ENCODE peak calls at places on chromosomes 13 and 19, in nine cellular contexts. G is ovary, Y is left ventricle myocardium inferior, M is tibial artery, W is colonic mucosa, J is fibroblast of lung, P is AG04450, S is NB4, V is IMR-90. F is an unnamed sample.

GRCh38 chr13:67204731-67205130 is 25.4 kb downstream of the PCDH9 start:
- DNase-seq in M (no peak), P (no peak), J (peak), V (no peak), W (no peak), S (no peak), G (no peak), Y (no peak), F (no peak)

GRCh38 chr19:14770944-14771839 is 7.2 kb downstream of the ADGRE2 start:
- DNase-seq in J (no peak), G (no peak), W (no peak), P (no peak), Y (no peak), V (no peak), M (no peak), S (peak), F (no peak)

GRCh38 chr13:44758595-44759221 is 182.6 kb upstream of the TSC22D1 start:
- DNase-seq in G (no peak), W (peak), M (no peak), Y (no peak), P (peak), S (no peak), J (peak), V (peak), F (peak)

GRCh38 chr13:110916671-110917142 is 1.8 kb upstream of the ANKRD10 start:
- DNase-seq in M (no peak), P (no peak), V (peak), G (no peak), W (no peak), J (peak), Y (no peak), S (no peak), F (peak)

GRCh38 chr19:3771033-3771905 is 759 bp downstream of the RAX2 start:
- DNase-seq in V (no peak), Y (no peak), W (no peak), S (no peak), J (no peak), P (no peak), M (no peak), G (no peak), F (no peak)

GRCh38 chr13:114019367-114019766 is 45.5 kb upstream of the C13orf46 start:
- DNase-seq in G (no peak), P (no peak), Y (no peak), S (peak), W (no peak), J (no peak), V (no peak), M (no peak), F (no peak)

GRCh38 chr19:679418-680286 is 3.5 kb downstream of the FSTL3 start:
- DNase-seq in M (peak), V (peak), J (peak), Y (peak), G (peak), W (peak), S (peak), P (peak), F (peak)

GRCh38 chr19:623974-624373 is 9.4 kb downstream of the POLRMT start:
- DNase-seq in P (peak), V (peak), G (no peak), W (no peak), S (no peak), M (no peak), J (peak), Y (no peak), F (peak)

GRCh38 chr19:3178377-3178972 is at the start of gene S1PR4:
- DNase-seq in Y (no peak), P (no peak), S (peak), M (no peak), J (no peak), W (no peak), G (peak), V (no peak), F (no peak)

GRCh38 chr13:91142572-91142971 is 204.9 kb upstream of the MIR17HG start:
- DNase-seq in Y (no peak), M (no peak), P (no peak), J (peak), G (no peak), V (peak), W (no peak), S (no peak), F (peak)

GRCh38 chr13:46992383-46992952 is 95.6 kb upstream of the HTR2A start:
- DNase-seq in M (no peak), G (no peak), S (peak), W (no peak), V (no peak), Y (no peak), J (peak), P (no peak), F (no peak)

GRCh38 chr19:46297700-46298476 is 1.0 kb downstream of the HIF3A start:
- DNase-seq in V (no peak), S (no peak), M (peak), P (no peak), G (peak), J (no peak), W (peak), Y (peak), F (peak)

GRCh38 chr13:65605386-65605785 is 1624.8 kb downstream of the PCDH9 start:
- DNase-seq in G (no peak), S (no peak), P (no peak), M (no peak), Y (no peak), J (no peak), V (peak), W (no peak), F (no peak)

GRCh38 chr19:58409010-58409790 is 751 bp downstream of the ZNF584 start:
- DNase-seq in J (no peak), G (peak), W (no peak), V (peak), S (peak), P (no peak), M (no peak), Y (no peak), F (no peak)

GRCh38 chr19:32580901-32581703 is at the start of gene PDCD5:
- DNase-seq in M (peak), V (peak), G (peak), J (peak), P (peak), Y (peak), W (peak), S (peak), F (peak)

GRCh38 chr13:52459668-52460067 is 4.4 kb downstream of the CKAP2 start:
- DNase-seq in Y (no peak), S (no peak), J (peak), P (peak), M (no peak), W (no peak), G (no peak), V (peak), F (peak)

GRCh38 chr19:33064778-33065550 is at the start of gene RHPN2:
- DNase-seq in M (no peak), P (no peak), V (peak), J (peak), W (peak), G (peak), Y (peak), S (peak), F (peak)

GRCh38 chr13:24699541-24699940 is 19.3 kb downstream of the ATP12A start:
- DNase-seq in G (no peak), V (no peak), P (no peak), W (no peak), Y (no peak), J (no peak), S (no peak), M (no peak), F (no peak)

GRCh38 chr19:9836021-9836420 is 903 bp downstream of the PIN1 start:
- DNase-seq in S (peak), P (no peak), W (no peak), J (peak), Y (no peak), M (no peak), V (peak), G (no peak), F (peak)

GRCh38 chr19:8107301-8107903 is 42.0 kb downstream of the FBN3 start:
- DNase-seq in J (no peak), G (no peak), S (no peak), M (no peak), Y (no peak), W (no peak), P (no peak), V (no peak), F (no peak)

GRCh38 chr19:48815870-48816501 is 5.2 kb upstream of the BCAT2 start:
- DNase-seq in S (no peak), M (no peak), J (peak), V (peak), Y (no peak), P (no peak), G (no peak), W (no peak), F (no peak)

GRCh38 chr13:36543671-36544070 is 111.4 kb downstream of the CCNA1 start:
- DNase-seq in V (no peak), W (no peak), P (no peak), G (no peak), Y (no peak), M (no peak), J (no peak), S (no peak), F (no peak)

GRCh38 chr13:102402292-102402691 is 444 bp upstream of the FGF14 start:
- DNase-seq in M (peak), S (no peak), J (peak), Y (peak), W (no peak), G (no peak), P (no peak), V (peak), F (peak)

GRCh38 chr13:33045829-33046592 is 29.8 kb downstream of the KL start:
- DNase-seq in S (no peak), M (no peak), W (no peak), G (no peak), V (no peak), J (no peak), Y (no peak), P (no peak), F (no peak)

GRCh38 chr19:13089139-13089856 is 13.4 kb downstream of the LYL1 start:
- DNase-seq in P (no peak), W (no peak), V (no peak), Y (no peak), S (no peak), G (peak), M (no peak), J (no peak), F (no peak)

GRCh38 chr19:15456871-15457700 is 7.3 kb downstream of the RASAL3 start:
- DNase-seq in J (no peak), W (peak), G (peak), S (no peak), M (no peak), Y (no peak), V (no peak), P (no peak), F (no peak)

GRCh38 chr13:22939157-22939556 is 241.6 kb upstream of the SGCG start:
- DNase-seq in M (no peak), S (no peak), G (no peak), W (no peak), P (no peak), J (no peak), Y (no peak), V (no peak), F (no peak)

GRCh38 chr13:102729560-102730275 is 34.9 kb upstream of the METTL21C start:
- DNase-seq in W (no peak), M (no peak), V (peak), Y (no peak), P (no peak), G (no peak), S (no peak), J (peak), F (peak)

GRCh38 chr19:52640916-52641315 is 2.8 kb upstream of the ZNF83 start:
- DNase-seq in Y (no peak), S (peak), P (no peak), V (no peak), M (no peak), W (no peak), G (no peak), J (no peak), F (no peak)

DNA sequence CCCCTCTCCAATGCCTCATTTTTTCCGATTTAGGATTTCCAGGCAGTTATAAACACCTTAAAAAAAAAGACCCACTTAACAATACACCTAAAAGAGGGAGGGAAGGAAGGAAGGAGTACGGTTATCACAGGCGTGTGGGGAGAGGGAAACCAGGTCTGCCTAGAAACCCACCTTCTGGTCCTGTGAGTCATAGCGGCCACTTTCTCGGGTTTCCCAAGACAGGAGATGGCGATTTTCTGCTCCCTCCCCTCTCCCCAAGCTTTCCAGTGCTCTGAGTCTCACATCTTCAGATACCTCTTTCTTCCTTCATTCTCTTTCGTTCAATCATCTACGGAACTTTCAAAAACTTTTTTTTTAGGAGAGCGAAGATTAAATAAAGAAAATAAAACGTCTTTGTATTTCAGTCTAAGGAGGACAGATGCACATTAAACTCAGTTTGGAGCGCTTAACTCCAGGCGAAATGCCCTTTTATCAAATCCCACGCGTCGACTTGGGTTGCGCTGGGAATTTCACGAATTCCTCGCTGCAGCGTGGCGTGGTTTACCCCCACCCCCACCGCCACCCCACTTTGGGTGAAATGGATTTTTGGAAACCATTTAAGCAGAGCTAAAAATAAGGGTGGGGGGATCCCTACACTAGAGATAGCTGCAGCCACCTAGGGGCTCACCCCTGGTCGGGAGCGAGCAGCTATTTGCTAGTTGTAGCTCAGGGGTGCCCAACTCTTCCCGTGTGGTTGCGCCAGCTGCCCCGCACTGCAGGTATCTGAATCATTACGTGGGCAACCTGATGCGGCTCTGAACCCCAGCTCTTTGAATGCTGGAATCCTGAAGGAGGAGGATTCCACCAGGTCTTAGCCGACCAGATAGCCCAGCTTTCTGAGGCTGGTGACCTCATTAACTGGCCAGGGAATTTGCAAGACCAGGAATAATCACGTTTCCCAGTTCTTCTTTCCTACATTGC is 6.4 kb upstream of the TSHZ3 start:
- DNase-seq in Y (no peak), J (peak), W (no peak), M (no peak), V (no peak), G (no peak), S (no peak), P (no peak), F (no peak)
- H3K4me3 ChIP-seq in Y (no peak), J (no peak), W (no peak), M (no peak), V (no peak), G (no peak), S (no peak), P (no peak), F (no peak)

DNA sequence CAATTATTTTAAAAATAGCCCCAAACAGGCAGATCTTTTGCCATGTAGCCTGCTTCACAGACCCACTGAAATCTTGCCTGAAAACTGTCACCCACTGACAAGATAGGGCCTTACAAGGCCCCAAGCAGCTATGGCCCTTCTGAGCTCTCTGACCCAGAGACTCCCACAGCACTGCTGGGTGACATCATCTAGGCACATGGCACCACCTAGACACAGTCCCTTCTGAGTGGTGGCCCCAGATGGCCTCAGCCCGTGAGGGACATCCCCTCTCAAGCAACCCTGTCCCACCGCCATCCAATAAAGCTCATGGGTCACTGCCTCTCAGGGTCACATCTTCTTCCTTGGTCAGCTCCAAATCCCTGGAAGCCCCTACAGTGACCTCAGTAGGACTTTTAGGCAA is 65.0 kb upstream of the DOCK9 start:
- DNase-seq in V (no peak), Y (no peak), G (no peak), J (no peak), W (no peak), P (no peak), M (no peak), S (no peak), F (no peak)
- H3K4me3 ChIP-seq in V (no peak), Y (no peak), G (no peak), J (no peak), W (no peak), P (no peak), M (no peak), S (no peak), F (no peak)

GRCh38 chr19:47508721-47509120 is 6.1 kb downstream of the NAPA start:
- DNase-seq in P (no peak), M (no peak), W (no peak), Y (no peak), S (no peak), V (no peak), J (no peak), G (no peak), F (no peak)

GRCh38 chr19:47510516-47511127 is 4.2 kb downstream of the NAPA start:
- DNase-seq in S (no peak), V (no peak), Y (no peak), M (no peak), G (no peak), J (no peak), P (no peak), W (no peak), F (no peak)

GRCh38 chr19:47511128-47511517 is 3.7 kb downstream of the NAPA start:
- DNase-seq in S (no peak), J (no peak), V (no peak), Y (peak), G (peak), M (no peak), W (no peak), P (no peak), F (no peak)

GRCh38 chr19:47509170-47509847 is 5.6 kb downstream of the NAPA start:
- DNase-seq in P (no peak), J (no peak), V (no peak), Y (no peak), S (no peak), G (no peak), M (no peak), W (no peak), F (no peak)

DNA sequence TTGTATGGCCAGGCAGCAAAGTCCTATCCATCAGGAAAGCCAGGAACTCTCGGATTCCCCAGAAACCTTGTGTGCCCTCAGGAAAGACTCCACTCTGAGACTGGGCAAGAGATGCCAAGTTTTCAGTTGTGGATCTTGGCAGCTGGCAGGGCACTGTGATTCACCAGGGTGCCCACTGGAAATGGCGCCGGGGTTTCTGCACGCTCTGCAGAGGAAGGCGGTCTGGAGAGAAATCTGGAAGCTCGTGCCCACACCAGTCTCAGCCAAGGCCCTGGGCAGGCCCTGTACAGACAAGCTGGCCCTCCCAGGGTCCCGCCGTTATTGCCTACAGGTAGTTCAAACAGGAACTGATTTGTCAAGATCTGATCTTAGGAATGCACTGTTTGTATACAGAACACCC is 4.9 kb downstream of the NAPA start:
- DNase-seq in G (no peak), M (peak), J (no peak), S (no peak), Y (no peak), P (no peak), V (no peak), W (no peak), F (no peak)
- H3K4me3 ChIP-seq in G (no peak), M (no peak), J (no peak), S (no peak), Y (peak), P (no peak), V (no peak), W (no peak), F (no peak)

GRCh38 chr13:50387124-50387581 is 371.9 kb downstream of the KCNRG start:
- DNase-seq in S (peak), G (no peak), J (peak), W (peak), V (peak), M (peak), Y (peak), P (no peak), F (peak)
- H3K4me3 ChIP-seq in S (no peak), G (no peak), J (no peak), W (no peak), V (no peak), M (peak), Y (peak), P (no peak), F (no peak)

F was measured in astrocyte of the spinal cord.